ENCODE peak calls at places on chromosomes 12 and 14, in six cellular contexts. One of them, this sample, is unnamed.

GRCh38 chr12:91866566-91866965 is 279.1 kb downstream of the BTG1 start:
- DNase-seq in MM.1S: no peak
- DNase-seq in RWPE1: no peak
- DNase-seq in fibroblast of mammary gland: no peak
- DNase-seq in neural crest cell: no peak
- DNase-seq in epithelial cell of esophagus: no peak
- DNase-seq in this sample: no peak

GRCh38 chr12:2853626-2854025 is 3.2 kb downstream of the TEX52 start:
- DNase-seq in fibroblast of mammary gland: peak
- DNase-seq in MM.1S: no peak
- DNase-seq in neural crest cell: peak
- DNase-seq in RWPE1: peak
- DNase-seq in epithelial cell of esophagus: peak
- DNase-seq in this sample: peak

GRCh38 chr12:22188431-22188830 is 142.4 kb downstream of the CMAS start:
- DNase-seq in neural crest cell: no peak
- DNase-seq in RWPE1: no peak
- DNase-seq in fibroblast of mammary gland: no peak
- DNase-seq in epithelial cell of esophagus: no peak
- DNase-seq in MM.1S: no peak
- DNase-seq in this sample: no peak

GRCh38 chr12:53725824-53726223 is 1.4 kb downstream of the CALCOCO1 start:
- DNase-seq in neural crest cell: no peak
- DNase-seq in fibroblast of mammary gland: no peak
- DNase-seq in RWPE1: peak
- DNase-seq in MM.1S: no peak
- DNase-seq in epithelial cell of esophagus: peak
- DNase-seq in this sample: no peak

GRCh38 chr12:115354476-115354890 is 670.5 kb upstream of the TBX3 start:
- DNase-seq in neural crest cell: no peak
- DNase-seq in fibroblast of mammary gland: no peak
- DNase-seq in epithelial cell of esophagus: peak
- DNase-seq in MM.1S: peak
- DNase-seq in RWPE1: no peak
- DNase-seq in this sample: peak

GRCh38 chr12:131861261-131862083 is 33.0 kb upstream of the ULK1 start:
- DNase-seq in fibroblast of mammary gland: no peak
- DNase-seq in MM.1S: no peak
- DNase-seq in epithelial cell of esophagus: no peak
- DNase-seq in RWPE1: no peak
- DNase-seq in neural crest cell: no peak
- DNase-seq in this sample: no peak

GRCh38 chr12:115833704-115834103 is 443.8 kb downstream of the MED13L start:
- DNase-seq in RWPE1: no peak
- DNase-seq in neural crest cell: no peak
- DNase-seq in epithelial cell of esophagus: no peak
- DNase-seq in fibroblast of mammary gland: no peak
- DNase-seq in MM.1S: no peak
- DNase-seq in this sample: no peak

GRCh38 chr14:54572316-54572715 is 5.4 kb downstream of the SAMD4A start:
- DNase-seq in fibroblast of mammary gland: peak
- DNase-seq in MM.1S: peak
- DNase-seq in RWPE1: no peak
- DNase-seq in epithelial cell of esophagus: peak
- DNase-seq in neural crest cell: no peak
- DNase-seq in this sample: no peak

GRCh38 chr14:93970589-93970966 is 5.8 kb downstream of the ASB2 start:
- DNase-seq in neural crest cell: no peak
- DNase-seq in fibroblast of mammary gland: no peak
- DNase-seq in RWPE1: peak
- DNase-seq in epithelial cell of esophagus: peak
- DNase-seq in MM.1S: peak
- DNase-seq in this sample: no peak

GRCh38 chr12:57069522-57069921 is 9.1 kb downstream of the NEMP1 start:
- DNase-seq in RWPE1: peak
- DNase-seq in epithelial cell of esophagus: peak
- DNase-seq in fibroblast of mammary gland: peak
- DNase-seq in neural crest cell: peak
- DNase-seq in MM.1S: peak
- DNase-seq in this sample: peak

GRCh38 chr14:53509227-53509822 is 356.2 kb upstream of the DDHD1 start:
- DNase-seq in MM.1S: no peak
- DNase-seq in RWPE1: peak
- DNase-seq in neural crest cell: no peak
- DNase-seq in fibroblast of mammary gland: peak
- DNase-seq in epithelial cell of esophagus: peak
- DNase-seq in this sample: no peak

GRCh38 chr12:19639781-19640180 is 200.5 kb downstream of the AEBP2 start:
- DNase-seq in epithelial cell of esophagus: no peak
- DNase-seq in RWPE1: no peak
- DNase-seq in MM.1S: no peak
- DNase-seq in neural crest cell: no peak
- DNase-seq in fibroblast of mammary gland: no peak
- DNase-seq in this sample: no peak

GRCh38 chr12:12671850-12672660 is 23.9 kb downstream of the GPR19 start:
- DNase-seq in MM.1S: no peak
- DNase-seq in fibroblast of mammary gland: peak
- DNase-seq in neural crest cell: no peak
- DNase-seq in RWPE1: no peak
- DNase-seq in epithelial cell of esophagus: no peak
- DNase-seq in this sample: no peak

GRCh38 chr14:101813171-101813759 is 51.8 kb downstream of the PPP2R5C start:
- DNase-seq in MM.1S: no peak
- DNase-seq in neural crest cell: no peak
- DNase-seq in fibroblast of mammary gland: peak
- DNase-seq in RWPE1: no peak
- DNase-seq in epithelial cell of esophagus: no peak
- DNase-seq in this sample: no peak

GRCh38 chr14:80605536-80605935 is 336.0 kb downstream of the CEP128 start:
- DNase-seq in epithelial cell of esophagus: no peak
- DNase-seq in MM.1S: no peak
- DNase-seq in RWPE1: no peak
- DNase-seq in fibroblast of mammary gland: no peak
- DNase-seq in neural crest cell: no peak
- DNase-seq in this sample: no peak

GRCh38 chr12:66678640-66679268 is at the start of gene GRIP1:
- DNase-seq in epithelial cell of esophagus: peak
- DNase-seq in fibroblast of mammary gland: no peak
- DNase-seq in MM.1S: no peak
- DNase-seq in RWPE1: no peak
- DNase-seq in neural crest cell: no peak
- DNase-seq in this sample: no peak

GRCh38 chr14:60326274-60326673 is 77.3 kb downstream of the PPM1A start:
- DNase-seq in MM.1S: no peak
- DNase-seq in RWPE1: no peak
- DNase-seq in neural crest cell: no peak
- DNase-seq in fibroblast of mammary gland: no peak
- DNase-seq in epithelial cell of esophagus: no peak
- DNase-seq in this sample: no peak

GRCh38 chr12:47773062-47773857 is at the start of gene SLC48A1:
- DNase-seq in epithelial cell of esophagus: peak
- DNase-seq in MM.1S: peak
- DNase-seq in RWPE1: peak
- DNase-seq in neural crest cell: peak
- DNase-seq in fibroblast of mammary gland: peak
- DNase-seq in this sample: peak

GRCh38 chr12:91982946-91983345 is 162.7 kb downstream of the BTG1 start:
- DNase-seq in MM.1S: no peak
- DNase-seq in neural crest cell: no peak
- DNase-seq in RWPE1: no peak
- DNase-seq in epithelial cell of esophagus: no peak
- DNase-seq in fibroblast of mammary gland: peak
- DNase-seq in this sample: no peak

GRCh38 chr12:107760207-107760816 is 625 bp downstream of the PRDM4 start:
- DNase-seq in MM.1S: peak
- DNase-seq in RWPE1: peak
- DNase-seq in fibroblast of mammary gland: no peak
- DNase-seq in neural crest cell: peak
- DNase-seq in epithelial cell of esophagus: peak
- DNase-seq in this sample: peak

GRCh38 chr12:31491819-31492598 is 98.9 kb downstream of the DENND5B start:
- DNase-seq in fibroblast of mammary gland: peak
- DNase-seq in neural crest cell: no peak
- DNase-seq in epithelial cell of esophagus: peak
- DNase-seq in MM.1S: no peak
- DNase-seq in RWPE1: peak
- DNase-seq in this sample: no peak

GRCh38 chr12:6868211-6869048 is 1.1 kb downstream of the TPI1 start:
- DNase-seq in epithelial cell of esophagus: peak
- DNase-seq in fibroblast of mammary gland: peak
- DNase-seq in RWPE1: no peak
- DNase-seq in MM.1S: no peak
- DNase-seq in neural crest cell: no peak
- DNase-seq in this sample: no peak

GRCh38 chr12:106445981-106446380 is 88.4 kb downstream of the POLR3B start:
- DNase-seq in epithelial cell of esophagus: no peak
- DNase-seq in MM.1S: no peak
- DNase-seq in neural crest cell: no peak
- DNase-seq in fibroblast of mammary gland: no peak
- DNase-seq in RWPE1: no peak
- DNase-seq in this sample: no peak

GRCh38 chr14:89327771-89328212 is 89.2 kb downstream of the FOXN3 start:
- DNase-seq in RWPE1: no peak
- DNase-seq in MM.1S: no peak
- DNase-seq in fibroblast of mammary gland: peak
- DNase-seq in neural crest cell: no peak
- DNase-seq in epithelial cell of esophagus: peak
- DNase-seq in this sample: no peak

GRCh38 chr12:10084733-10085132 is 14.1 kb downstream of the CLEC1A start:
- DNase-seq in RWPE1: no peak
- DNase-seq in neural crest cell: no peak
- DNase-seq in MM.1S: peak
- DNase-seq in fibroblast of mammary gland: no peak
- DNase-seq in epithelial cell of esophagus: no peak
- DNase-seq in this sample: no peak

GRCh38 chr12:19641235-19642080 is 202.2 kb downstream of the AEBP2 start:
- DNase-seq in epithelial cell of esophagus: no peak
- DNase-seq in fibroblast of mammary gland: peak
- DNase-seq in neural crest cell: no peak
- DNase-seq in RWPE1: no peak
- DNase-seq in MM.1S: no peak
- DNase-seq in this sample: no peak

GRCh38 chr12:14256139-14256538 is 109.3 kb upstream of the ATF7IP start:
- DNase-seq in MM.1S: no peak
- DNase-seq in RWPE1: no peak
- DNase-seq in fibroblast of mammary gland: peak
- DNase-seq in epithelial cell of esophagus: peak
- DNase-seq in neural crest cell: no peak
- DNase-seq in this sample: no peak

GRCh38 chr14:59199614-59200013 is 11.1 kb downstream of the DAAM1 start:
- DNase-seq in fibroblast of mammary gland: no peak
- DNase-seq in neural crest cell: no peak
- DNase-seq in epithelial cell of esophagus: no peak
- DNase-seq in RWPE1: no peak
- DNase-seq in MM.1S: no peak
- DNase-seq in this sample: no peak

GRCh38 chr14:59200214-59200613 is 11.7 kb downstream of the DAAM1 start:
- DNase-seq in neural crest cell: no peak
- DNase-seq in epithelial cell of esophagus: no peak
- DNase-seq in fibroblast of mammary gland: no peak
- DNase-seq in RWPE1: no peak
- DNase-seq in MM.1S: no peak
- DNase-seq in this sample: no peak

GRCh38 chr14:59197695-59198262 is 9.3 kb downstream of the DAAM1 start:
- DNase-seq in fibroblast of mammary gland: no peak
- DNase-seq in RWPE1: no peak
- DNase-seq in neural crest cell: no peak
- DNase-seq in MM.1S: no peak
- DNase-seq in epithelial cell of esophagus: no peak
- DNase-seq in this sample: no peak

GRCh38 chr14:59202031-59202430 is 13.6 kb downstream of the DAAM1 start:
- DNase-seq in fibroblast of mammary gland: no peak
- DNase-seq in neural crest cell: no peak
- DNase-seq in RWPE1: no peak
- DNase-seq in epithelial cell of esophagus: no peak
- DNase-seq in MM.1S: no peak
- DNase-seq in this sample: no peak

DNA sequence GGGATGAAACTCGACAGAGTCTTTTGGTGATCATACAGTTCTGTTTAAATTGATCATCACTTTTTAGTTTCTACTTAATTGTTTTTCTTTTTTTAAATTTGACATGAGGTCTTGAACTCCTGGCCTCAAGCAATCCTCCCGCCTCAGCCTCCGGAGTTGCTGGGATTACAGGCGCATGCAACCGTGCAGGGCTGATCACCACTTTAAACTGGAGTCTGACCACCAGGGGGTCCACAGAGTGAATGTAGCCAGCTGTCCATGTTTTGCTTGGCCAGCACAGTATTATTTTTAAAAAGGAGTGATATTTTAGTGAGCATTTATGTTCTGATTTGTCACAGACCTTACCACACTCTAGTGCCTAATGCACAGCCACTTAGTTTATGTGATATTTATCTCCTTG is 10.7 kb downstream of the DAAM1 start:
- DNase-seq in fibroblast of mammary gland: no peak
- DNase-seq in MM.1S: no peak
- DNase-seq in neural crest cell: no peak
- DNase-seq in RWPE1: no peak
- DNase-seq in epithelial cell of esophagus: no peak
- DNase-seq in this sample: no peak
- TF ChIP-seq CTCF in fibroblast of mammary gland: no peak
- TF ChIP-seq CTCF in MM.1S: no peak
- TF ChIP-seq CTCF in neural crest cell: no peak
- TF ChIP-seq CTCF in RWPE1: no peak
- TF ChIP-seq CTCF in epithelial cell of esophagus: no peak
- TF ChIP-seq CTCF in this sample: no peak

GRCh38 chr14:82366803-82367202 is 833.1 kb upstream of the SEL1L start:
- DNase-seq in neural crest cell: no peak
- DNase-seq in MM.1S: peak
- DNase-seq in RWPE1: no peak
- DNase-seq in fibroblast of mammary gland: no peak
- DNase-seq in epithelial cell of esophagus: no peak
- DNase-seq in this sample: no peak
- TF ChIP-seq CTCF in neural crest cell: no peak
- TF ChIP-seq CTCF in MM.1S: no peak
- TF ChIP-seq CTCF in RWPE1: no peak
- TF ChIP-seq CTCF in fibroblast of mammary gland: no peak
- TF ChIP-seq CTCF in epithelial cell of esophagus: no peak
- TF ChIP-seq CTCF in this sample: peak

DNA sequence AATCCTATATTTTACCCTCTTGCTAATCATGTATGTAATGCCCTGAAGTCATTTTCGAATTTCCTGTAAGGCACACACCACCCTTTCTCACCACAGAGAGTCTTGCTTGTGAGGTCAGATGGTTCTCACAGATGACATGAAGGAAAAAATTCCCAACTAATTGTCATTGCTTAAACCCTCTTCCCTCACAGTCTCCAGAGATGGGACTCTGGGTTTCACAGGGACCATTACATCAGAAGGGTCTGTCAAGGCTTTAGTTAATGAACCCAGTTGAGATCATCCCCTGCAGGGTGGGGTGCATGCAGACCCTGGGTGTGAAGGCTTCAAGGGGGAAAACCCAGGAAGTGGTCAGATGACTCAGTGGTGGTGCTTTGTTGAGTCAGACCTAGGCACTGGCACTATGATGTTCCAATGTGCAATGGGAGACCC is 229.6 kb downstream of the BCAT1 start:
- DNase-seq in RWPE1: peak
- DNase-seq in neural crest cell: no peak
- DNase-seq in MM.1S: no peak
- DNase-seq in fibroblast of mammary gland: peak
- DNase-seq in epithelial cell of esophagus: peak
- DNase-seq in this sample: peak
- TF ChIP-seq CTCF in RWPE1: no peak
- TF ChIP-seq CTCF in neural crest cell: no peak
- TF ChIP-seq CTCF in MM.1S: no peak
- TF ChIP-seq CTCF in fibroblast of mammary gland: no peak
- TF ChIP-seq CTCF in epithelial cell of esophagus: no peak
- TF ChIP-seq CTCF in this sample: no peak

GRCh38 chr14:96698846-96699543 is 98.2 kb upstream of the VRK1 start:
- DNase-seq in epithelial cell of esophagus: no peak
- DNase-seq in neural crest cell: no peak
- DNase-seq in RWPE1: no peak
- DNase-seq in fibroblast of mammary gland: no peak
- DNase-seq in MM.1S: no peak
- DNase-seq in this sample: peak
- TF ChIP-seq CTCF in epithelial cell of esophagus: no peak
- TF ChIP-seq CTCF in neural crest cell: no peak
- TF ChIP-seq CTCF in RWPE1: no peak
- TF ChIP-seq CTCF in fibroblast of mammary gland: no peak
- TF ChIP-seq CTCF in MM.1S: peak
- TF ChIP-seq CTCF in this sample: peak

This sample was measured in GM13977.